ENCODE peak calls at places on chromosomes 12 and 14, in seven cellular contexts. One of them, this sample, is unnamed.

GRCh38 chr12:72510772-72511171 is 238.6 kb downstream of the TRHDE start:
- DNase-seq in EH: no peak
- DNase-seq in LoVo: no peak
- DNase-seq in stimulated activated CD8-positive, alpha-beta memory T cell treated with anti-CD3 and anti-CD28 coated beads, Interleukin-4, amount 100 ng/mL, for 48 hours: no peak
- DNase-seq in ELR: no peak
- DNase-seq in SK-N-DZ: no peak
- DNase-seq in GM04504: no peak
- DNase-seq in this sample: no peak

GRCh38 chr12:93851245-93851665 is 174.1 kb downstream of the CRADD start:
- DNase-seq in GM04504: no peak
- DNase-seq in LoVo: no peak
- DNase-seq in ELR: no peak
- DNase-seq in EH: no peak
- DNase-seq in stimulated activated CD8-positive, alpha-beta memory T cell treated with anti-CD3 and anti-CD28 coated beads, Interleukin-4, amount 100 ng/mL, for 48 hours: peak
- DNase-seq in SK-N-DZ: no peak
- DNase-seq in this sample: no peak

GRCh38 chr12:51391047-51391837 is at the start of gene GALNT6:
- DNase-seq in SK-N-DZ: peak
- DNase-seq in ELR: peak
- DNase-seq in GM04504: no peak
- DNase-seq in stimulated activated CD8-positive, alpha-beta memory T cell treated with anti-CD3 and anti-CD28 coated beads, Interleukin-4, amount 100 ng/mL, for 48 hours: peak
- DNase-seq in EH: peak
- DNase-seq in LoVo: peak
- DNase-seq in this sample: no peak

GRCh38 chr14:67957925-67958324 is 138.3 kb downstream of the RAD51B start:
- DNase-seq in GM04504: no peak
- DNase-seq in SK-N-DZ: no peak
- DNase-seq in ELR: no peak
- DNase-seq in EH: no peak
- DNase-seq in LoVo: no peak
- DNase-seq in stimulated activated CD8-positive, alpha-beta memory T cell treated with anti-CD3 and anti-CD28 coated beads, Interleukin-4, amount 100 ng/mL, for 48 hours: no peak
- DNase-seq in this sample: no peak

GRCh38 chr14:92902726-92903125 is 20.2 kb upstream of the CHGA start:
- DNase-seq in SK-N-DZ: no peak
- DNase-seq in GM04504: no peak
- DNase-seq in LoVo: no peak
- DNase-seq in EH: no peak
- DNase-seq in stimulated activated CD8-positive, alpha-beta memory T cell treated with anti-CD3 and anti-CD28 coated beads, Interleukin-4, amount 100 ng/mL, for 48 hours: no peak
- DNase-seq in ELR: no peak
- DNase-seq in this sample: no peak

GRCh38 chr14:99875421-99875820 is 82.2 kb downstream of the EML1 start:
- DNase-seq in SK-N-DZ: no peak
- DNase-seq in LoVo: no peak
- DNase-seq in GM04504: no peak
- DNase-seq in EH: no peak
- DNase-seq in stimulated activated CD8-positive, alpha-beta memory T cell treated with anti-CD3 and anti-CD28 coated beads, Interleukin-4, amount 100 ng/mL, for 48 hours: no peak
- DNase-seq in ELR: no peak
- DNase-seq in this sample: no peak

GRCh38 chr12:75711276-75711675 is 199.9 kb upstream of the KRR1 start:
- DNase-seq in EH: no peak
- DNase-seq in ELR: no peak
- DNase-seq in SK-N-DZ: peak
- DNase-seq in stimulated activated CD8-positive, alpha-beta memory T cell treated with anti-CD3 and anti-CD28 coated beads, Interleukin-4, amount 100 ng/mL, for 48 hours: no peak
- DNase-seq in LoVo: no peak
- DNase-seq in GM04504: no peak
- DNase-seq in this sample: no peak

GRCh38 chr14:60196291-60196690 is 31.1 kb upstream of the DHRS7 start:
- DNase-seq in ELR: peak
- DNase-seq in LoVo: no peak
- DNase-seq in stimulated activated CD8-positive, alpha-beta memory T cell treated with anti-CD3 and anti-CD28 coated beads, Interleukin-4, amount 100 ng/mL, for 48 hours: no peak
- DNase-seq in EH: peak
- DNase-seq in GM04504: no peak
- DNase-seq in SK-N-DZ: no peak
- DNase-seq in this sample: no peak

GRCh38 chr12:113259499-113259953 is 38.3 kb downstream of the TPCN1 start:
- DNase-seq in stimulated activated CD8-positive, alpha-beta memory T cell treated with anti-CD3 and anti-CD28 coated beads, Interleukin-4, amount 100 ng/mL, for 48 hours: no peak
- DNase-seq in LoVo: no peak
- DNase-seq in SK-N-DZ: peak
- DNase-seq in EH: peak
- DNase-seq in ELR: no peak
- DNase-seq in GM04504: peak
- DNase-seq in this sample: no peak

GRCh38 chr12:132362966-132363660 is 33.7 kb upstream of the GALNT9 start:
- DNase-seq in EH: no peak
- DNase-seq in SK-N-DZ: no peak
- DNase-seq in stimulated activated CD8-positive, alpha-beta memory T cell treated with anti-CD3 and anti-CD28 coated beads, Interleukin-4, amount 100 ng/mL, for 48 hours: no peak
- DNase-seq in ELR: no peak
- DNase-seq in GM04504: no peak
- DNase-seq in LoVo: no peak
- DNase-seq in this sample: no peak

GRCh38 chr12:27751386-27752047 is 28.5 kb upstream of the KLHL42 start:
- DNase-seq in LoVo: peak
- DNase-seq in SK-N-DZ: no peak
- DNase-seq in EH: no peak
- DNase-seq in stimulated activated CD8-positive, alpha-beta memory T cell treated with anti-CD3 and anti-CD28 coated beads, Interleukin-4, amount 100 ng/mL, for 48 hours: no peak
- DNase-seq in GM04504: no peak
- DNase-seq in ELR: no peak
- DNase-seq in this sample: no peak

GRCh38 chr12:40031965-40032364 is 73.9 kb downstream of the SLC2A13 start:
- DNase-seq in GM04504: no peak
- DNase-seq in SK-N-DZ: no peak
- DNase-seq in LoVo: no peak
- DNase-seq in EH: no peak
- DNase-seq in ELR: no peak
- DNase-seq in stimulated activated CD8-positive, alpha-beta memory T cell treated with anti-CD3 and anti-CD28 coated beads, Interleukin-4, amount 100 ng/mL, for 48 hours: no peak
- DNase-seq in this sample: no peak

GRCh38 chr14:97978336-97978735 is 1181.2 kb downstream of the VRK1 start:
- DNase-seq in LoVo: peak
- DNase-seq in ELR: no peak
- DNase-seq in GM04504: peak
- DNase-seq in EH: no peak
- DNase-seq in SK-N-DZ: peak
- DNase-seq in stimulated activated CD8-positive, alpha-beta memory T cell treated with anti-CD3 and anti-CD28 coated beads, Interleukin-4, amount 100 ng/mL, for 48 hours: peak
- DNase-seq in this sample: no peak

GRCh38 chr14:89641495-89642162 is 224.6 kb upstream of the FOXN3 start:
- DNase-seq in stimulated activated CD8-positive, alpha-beta memory T cell treated with anti-CD3 and anti-CD28 coated beads, Interleukin-4, amount 100 ng/mL, for 48 hours: no peak
- DNase-seq in LoVo: no peak
- DNase-seq in ELR: no peak
- DNase-seq in SK-N-DZ: no peak
- DNase-seq in GM04504: no peak
- DNase-seq in EH: no peak
- DNase-seq in this sample: peak

This sample was measured in GM12864.